ENCODE peak calls at places on chromosomes 1 and 21, in ten cellular contexts. I is ovary; N is aorta; W is H9; T is astrocyte; G is CD8-positive, alpha-beta memory T cell; M is tibial nerve; H is fibroblast of lung; P is uterus; Q is sigmoid colon. Z is an unnamed sample.

GRCh38 chr1:10628685-10629084 is 153.9 kb downstream of the PEX14 start:
- DNase-seq in G (no peak), Q (peak; percentile 88), N (peak; percentile 74), M (peak; percentile 68), I (peak; percentile 89), T (peak; percentile 52), W (no peak), P (peak; percentile 74), H (peak; percentile 43), Z (peak; percentile 71)

GRCh38 chr1:42820813-42821212 is 3.6 kb upstream of the SVBP start:
- DNase-seq in W (no peak), Q (no peak), M (no peak), G (no peak), N (no peak), H (no peak), T (no peak), P (no peak), I (no peak), Z (no peak)

GRCh38 chr21:40118527-40118926 is 251.3 kb downstream of the PCP4 start:
- DNase-seq in G (no peak), I (no peak), W (no peak), M (no peak), N (no peak), Q (no peak), H (no peak), P (no peak), T (no peak), Z (no peak)

GRCh38 chr1:115213130-115213529 is 123.8 kb upstream of the TSPAN2 start:
- DNase-seq in H (no peak), Q (no peak), T (no peak), G (no peak), W (no peak), P (no peak), I (no peak), M (no peak), N (no peak), Z (no peak)

GRCh38 chr1:107327446-107327845 is 186.6 kb downstream of the NTNG1 start:
- DNase-seq in H (no peak), M (no peak), I (no peak), P (no peak), Q (no peak), T (no peak), G (no peak), N (no peak), W (no peak), Z (no peak)

GRCh38 chr1:207997486-207998268 is 86.8 kb upstream of the CD34 start:
- DNase-seq in I (peak; percentile 87), W (peak; percentile 81), H (peak; percentile 75), N (peak; percentile 79), G (peak; percentile 20), T (peak; percentile 42), P (peak; percentile 78), Q (peak; percentile 91), M (peak; percentile 85), Z (peak; percentile 83)

GRCh38 chr1:19925342-19926070 is 2.1 kb upstream of the PLA2G2E start:
- DNase-seq in N (no peak), W (no peak), I (no peak), P (no peak), H (no peak), G (no peak), M (no peak), Q (no peak), T (no peak), Z (no peak)

GRCh38 chr1:54843449-54843848 is 42.3 kb upstream of the TTC22 start:
- DNase-seq in T (no peak), H (no peak), P (no peak), Q (no peak), M (no peak), G (no peak), N (no peak), I (no peak), W (no peak), Z (no peak)

GRCh38 chr1:209105769-209106168 is 477.7 kb upstream of the CAMK1G start:
- DNase-seq in P (no peak), I (no peak), M (no peak), N (no peak), G (no peak), Q (no peak), T (no peak), H (no peak), W (no peak), Z (no peak)

GRCh38 chr1:178509608-178510007 is 3.3 kb upstream of the TEX35 start:
- DNase-seq in G (no peak), Q (no peak), M (no peak), H (no peak), T (no peak), P (no peak), I (no peak), N (no peak), W (no peak), Z (peak; percentile 68)

GRCh38 chr1:89904219-89904980 is 83.6 kb downstream of the LRRC8D start:
- DNase-seq in T (no peak), Q (no peak), G (no peak), N (no peak), M (no peak), I (no peak), W (no peak), P (no peak), H (no peak), Z (no peak)

GRCh38 chr21:42997053-42997452 is 22.7 kb downstream of the PKNOX1 start:
- DNase-seq in M (no peak), W (no peak), P (peak; percentile 72), N (peak; percentile 76), Q (peak; percentile 94), T (peak; percentile 97), H (peak; percentile 98), G (no peak), I (peak; percentile 55), Z (peak; percentile 85)

GRCh38 chr1:226268421-226269124 is 40.4 kb downstream of the LIN9 start:
- DNase-seq in W (no peak), G (no peak), N (no peak), I (no peak), M (no peak), H (peak; percentile 42), P (no peak), Q (no peak), T (peak; percentile 39), Z (no peak)

GRCh38 chr1:198623920-198624647 is 14.8 kb upstream of the PTPRC start:
- DNase-seq in W (no peak), P (no peak), N (no peak), G (no peak), I (no peak), T (peak; percentile 81), H (peak; percentile 78), Q (no peak), M (no peak), Z (no peak)

GRCh38 chr1:242198421-242198820 is 199.5 kb upstream of the MAP1LC3C start:
- DNase-seq in M (no peak), I (no peak), H (no peak), W (no peak), Q (no peak), T (no peak), N (no peak), G (no peak), P (no peak), Z (no peak)

GRCh38 chr1:179867493-179868330 is 9.9 kb downstream of the TOR1AIP2 start:
- DNase-seq in G (peak; percentile 32), T (no peak), M (peak; percentile 49), N (no peak), Q (no peak), I (peak; percentile 28), W (peak; percentile 69), H (peak; percentile 62), P (peak; percentile 31), Z (peak; percentile 73)

DNA sequence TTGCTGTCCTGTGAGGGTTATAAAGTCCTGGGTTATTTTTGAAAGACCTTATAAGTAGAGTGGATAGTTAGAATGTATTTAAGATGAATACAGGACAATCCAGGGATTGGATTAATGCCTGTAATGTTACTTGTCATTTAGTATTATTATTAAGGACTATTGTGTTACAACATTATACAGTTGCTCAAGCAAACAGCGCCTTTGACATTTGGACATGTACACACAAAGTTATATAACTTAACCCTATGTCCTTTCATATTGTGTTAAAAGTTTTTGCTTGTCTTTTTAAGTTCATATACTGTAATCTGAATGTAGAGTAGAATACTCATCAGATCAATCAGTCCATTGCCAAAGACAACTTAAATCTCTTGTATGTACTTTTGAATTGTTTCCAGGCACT is 2.0 kb downstream of the PRKAA2 start:
- DNase-seq in H (peak; percentile 54), Q (no peak), N (no peak), P (no peak), M (no peak), I (no peak), T (no peak), G (no peak), W (no peak), Z (no peak)
- H3K27me3 ChIP-seq in H (no peaks in the 10 kb centered on the region), Q (no peaks in the 10 kb centered on the region), N (no peaks in the 10 kb centered on the region), P (no peaks in the 10 kb centered on the region), M (no peaks in the 10 kb centered on the region), I (no peaks in the 10 kb centered on the region), T (no peaks in the 10 kb centered on the region), G (peaks cover 3% of the 10 kb centered on the region), W (peaks cover 2% of the 10 kb centered on the region), Z (no peaks in the 10 kb centered on the region)

DNA sequence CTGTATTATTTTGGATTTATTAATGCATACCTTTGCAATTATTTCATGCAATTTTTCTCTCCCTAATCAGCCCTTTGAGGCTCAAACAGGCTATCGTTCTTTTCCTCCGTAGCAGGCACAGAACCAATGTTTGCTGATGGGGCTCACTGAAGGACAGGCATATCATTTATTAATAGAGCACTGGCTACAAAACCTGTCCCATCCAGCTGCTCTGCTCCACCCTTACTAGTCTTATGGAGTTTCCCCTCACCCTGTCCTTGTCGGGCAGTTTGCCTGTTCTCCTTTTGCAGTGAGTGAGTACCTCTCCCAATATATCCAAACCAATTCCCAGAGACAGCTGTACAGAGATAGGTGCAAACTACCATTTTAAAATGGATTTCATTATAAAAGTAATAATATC is 16.6 kb upstream of the FCAMR start:
- DNase-seq in I (no peak), T (no peak), H (no peak), N (no peak), W (no peak), P (no peak), M (no peak), Q (no peak), G (no peak), Z (no peak)
- H3K27ac ChIP-seq in I (no peak overlapping the region), T (no peak overlapping the region), H (no peak overlapping the region), N (no peak overlapping the region), W (no peak overlapping the region), P (no peak overlapping the region), M (no peak overlapping the region), Q (no peak overlapping the region), G (no peak overlapping the region), Z (no peak overlapping the region)

GRCh38 chr1:4362314-4363044 is 291.9 kb upstream of the AJAP1 start:
- DNase-seq in Q (no peak), M (no peak), G (no peak), P (no peak), T (no peak), I (no peak), H (no peak), W (no peak), N (no peak), Z (no peak)
- H3K27me3 ChIP-seq in Q (no peaks in the 10 kb centered on the region), M (no peaks in the 10 kb centered on the region), G (peaks cover 3% of the 10 kb centered on the region), P (no peaks in the 10 kb centered on the region), T (no peaks in the 10 kb centered on the region), I (no peaks in the 10 kb centered on the region), H (no peaks in the 10 kb centered on the region), W (no peaks in the 10 kb centered on the region), N (no peaks in the 10 kb centered on the region), Z (no peaks in the 10 kb centered on the region)

DNA sequence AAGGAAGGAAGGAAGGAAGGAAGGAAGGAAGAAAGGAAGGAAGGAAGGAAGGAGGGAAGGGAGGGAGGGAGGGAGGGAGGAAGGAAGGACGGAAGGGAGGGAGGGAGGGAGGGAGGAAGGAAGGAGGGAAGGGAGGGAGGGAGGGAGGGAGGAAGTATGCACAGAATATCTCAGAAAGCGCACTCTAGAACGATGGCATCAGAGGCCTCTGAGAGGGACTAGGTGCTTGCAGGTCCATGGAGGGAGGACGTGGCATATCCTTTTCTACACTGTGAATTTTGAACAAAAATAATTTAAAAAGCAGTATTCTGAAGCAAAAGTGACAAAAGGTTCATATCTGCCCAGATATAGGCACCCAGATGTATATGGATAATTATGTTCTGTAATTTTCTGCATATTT is 65.5 kb downstream of the SYF2 start:
- DNase-seq in W (no peak), N (no peak), T (no peak), H (no peak), Q (no peak), P (no peak), M (no peak), I (no peak), G (no peak), Z (no peak)
- H3K27ac ChIP-seq in W (no peak overlapping the region), N (no peak overlapping the region), T (no peak overlapping the region), H (no peak overlapping the region), Q (no peak overlapping the region), P (no peak overlapping the region), M (no peak overlapping the region), I (no peak overlapping the region), G (no peak overlapping the region), Z (no peak overlapping the region)

Z was measured in right cardiac atrium.